ENCODE peak calls at places on chromosomes 2 and 18, in six cellular contexts. Q, D, P, S, E and O are unnamed samples.

GRCh38 chr2:136156411-136156810 is 38.5 kb upstream of the CXCR4 start:
- DNase-seq in D (no peak), E (no peak), S (no peak), Q (no peak), P (no peak), O (no peak)

GRCh38 chr2:206443735-206444527 is 599 bp downstream of the ADAM23 start:
- DNase-seq in P (peak; percentile 77), Q (peak; percentile 30), E (peak; percentile 22), D (peak; percentile 16), S (no peak), O (peak; percentile 32)

GRCh38 chr2:105928563-105928962 is 183.9 kb downstream of the NCK2 start:
- DNase-seq in E (no peak), P (no peak), D (no peak), S (no peak), Q (no peak), O (no peak)

GRCh38 chr2:9232886-9233285 is 26.3 kb downstream of the ASAP2 start:
- DNase-seq in Q (no peak), P (peak; percentile 18), D (no peak), E (peak; percentile 41), S (no peak), O (no peak)

GRCh38 chr2:197993830-197994229 is 189.4 kb downstream of the PLCL1 start:
- DNase-seq in E (peak; percentile 17), S (no peak), D (peak; percentile 19), Q (no peak), P (no peak), O (no peak)

GRCh38 chr2:127428057-127428814 is 10.0 kb downstream of the PROC start:
- DNase-seq in E (no peak), S (no peak), P (no peak), D (no peak), Q (no peak), O (no peak)

GRCh38 chr2:71592181-71592711 is 138.9 kb downstream of the DYSF start:
- DNase-seq in S (no peak), D (no peak), P (peak; percentile 72), E (no peak), Q (no peak), O (no peak)

GRCh38 chr2:188788621-188789020 is 185.6 kb upstream of the COL3A1 start:
- DNase-seq in Q (peak; percentile 11), S (no peak), D (peak; percentile 80), E (peak; percentile 93), P (no peak), O (peak; percentile 95)

GRCh38 chr2:217004636-217005035 is 144.8 kb upstream of the TNP1 start:
- DNase-seq in E (no peak), D (no peak), P (no peak), Q (no peak), S (no peak), O (no peak)

GRCh38 chr2:128388414-128389032 is 69.9 kb upstream of the HS6ST1 start:
- DNase-seq in Q (no peak), E (peak; percentile 16), P (peak; percentile 49), S (no peak), D (peak; percentile 64), O (no peak)

GRCh38 chr2:85414761-85415498 is 3.6 kb upstream of the SH2D6 start:
- DNase-seq in P (no peak), E (no peak), D (no peak), S (no peak), Q (no peak), O (no peak)

GRCh38 chr2:47227532-47228166 is 72.5 kb upstream of the STPG4 start:
- DNase-seq in S (no peak), Q (no peak), D (no peak), P (no peak), E (no peak), O (no peak)

DNA sequence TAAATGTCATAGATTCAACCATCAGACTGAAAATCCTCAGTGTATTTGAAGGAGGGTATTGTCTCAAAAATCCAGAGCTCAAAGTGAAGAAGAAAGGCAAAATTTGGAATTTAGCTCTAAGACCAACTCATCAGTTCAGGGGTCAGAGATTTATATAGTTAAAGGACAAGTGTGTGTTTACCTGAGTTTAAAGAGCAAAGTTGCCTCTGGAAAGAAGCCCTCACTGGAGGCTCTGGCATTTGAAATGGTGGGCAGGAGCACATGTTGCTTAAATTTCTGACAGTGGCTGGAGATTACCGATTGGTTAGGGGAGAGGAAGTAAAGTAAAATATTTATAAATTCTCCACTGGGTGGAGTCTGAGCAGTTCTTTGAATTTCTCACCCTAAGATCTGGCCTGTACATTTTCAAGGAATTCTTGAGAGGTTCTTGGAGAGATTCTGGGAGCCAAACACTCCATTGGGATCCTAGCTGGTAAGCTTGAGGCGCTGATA is at the start of gene KYNU:
- DNase-seq in E (peak; percentile 33), S (no peak), Q (peak; percentile 23), P (no peak), D (peak; percentile 55), O (peak; percentile 26)
- TF ChIP-seq CTCF in E (no peak), S (no peak), Q (peak; percentile 35), P (no peak), D (no peak), O (no peak)

GRCh38 chr2:240732911-240733622 is 41.4 kb downstream of the AQP12A start:
- DNase-seq in D (no peak), P (no peak), Q (no peak), E (no peak), S (no peak), O (no peak)
- TF ChIP-seq CTCF in D (no peak), P (no peak), Q (no peak), E (no peak), S (no peak), O (no peak)

GRCh38 chr2:27408601-27409320 is 630 bp downstream of the PPM1G start:
- DNase-seq in Q (no peak), S (no peak), E (no peak), D (peak; percentile 23), P (no peak), O (no peak)

GRCh38 chr2:27412419-27413152 is 3.2 kb upstream of the PPM1G start:
- DNase-seq in P (no peak), S (no peak), Q (no peak), E (no peak), D (no peak), O (no peak)

GRCh38 chr2:27409321-27410073 is at the start of gene PPM1G:
- DNase-seq in E (peak; percentile 88), Q (peak; percentile 98), P (peak; percentile 98), D (peak; percentile 97), S (peak; percentile 98), O (peak; percentile 92)

DNA sequence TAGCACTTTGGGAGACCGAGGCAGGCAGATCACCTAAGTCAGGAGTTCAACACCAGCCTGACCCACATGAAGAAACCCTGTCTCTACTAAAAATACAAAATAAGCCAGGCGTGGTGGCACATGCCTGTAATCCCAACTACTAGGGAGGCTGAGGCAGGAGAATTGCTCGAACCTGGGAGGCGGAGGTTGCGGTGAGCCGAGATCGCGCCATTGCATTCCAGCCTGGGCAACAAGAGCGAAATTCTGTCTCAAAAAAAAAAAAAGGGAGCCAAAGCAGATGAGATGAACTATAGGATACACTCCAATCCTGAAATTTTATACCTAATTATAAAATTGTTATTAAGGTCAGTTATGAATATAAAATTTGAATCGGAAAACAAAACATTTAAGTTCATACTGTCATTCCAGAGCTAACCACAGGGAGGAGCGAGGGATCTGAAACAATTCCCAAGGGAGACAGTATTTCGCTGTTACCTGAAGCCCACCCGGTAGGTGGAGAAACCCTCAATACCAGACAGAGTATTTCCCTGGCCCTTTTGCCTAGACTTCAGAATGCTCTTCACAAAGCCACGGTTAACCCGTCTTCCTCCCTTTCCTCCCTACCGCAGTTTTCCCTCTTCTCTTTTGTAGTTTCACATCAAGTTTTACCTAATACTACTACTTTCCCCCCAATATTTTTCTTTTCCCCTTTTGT is 1.4 kb downstream of the PPM1G start:
- DNase-seq in P (peak; percentile 80), Q (peak; percentile 58), S (no peak), E (peak; percentile 73), D (peak; percentile 68), O (peak; percentile 74)
- TF ChIP-seq CTCF in P (peak; percentile 83), Q (peak; percentile 72), S (peak; percentile 24), E (peak; percentile 70), D (peak; percentile 77), O (peak; percentile 68)

GRCh38 chr2:238337846-238338245 is 17.5 kb downstream of the TRAF3IP1 start:
- DNase-seq in E (no peak), Q (no peak), S (no peak), D (no peak), P (no peak), O (no peak)

GRCh38 chr2:238341536-238341935 is 21.2 kb downstream of the TRAF3IP1 start:
- DNase-seq in S (no peak), E (no peak), D (no peak), Q (no peak), P (no peak), O (no peak)

GRCh38 chr2:238338710-238339394 is 18.5 kb downstream of the TRAF3IP1 start:
- DNase-seq in D (no peak), E (no peak), S (no peak), Q (no peak), P (peak; percentile 72), O (no peak)

GRCh38 chr2:238339395-238339780 is 19.1 kb downstream of the TRAF3IP1 start:
- DNase-seq in D (peak; percentile 76), P (no peak), Q (peak; percentile 9), S (no peak), E (no peak), O (no peak)

DNA sequence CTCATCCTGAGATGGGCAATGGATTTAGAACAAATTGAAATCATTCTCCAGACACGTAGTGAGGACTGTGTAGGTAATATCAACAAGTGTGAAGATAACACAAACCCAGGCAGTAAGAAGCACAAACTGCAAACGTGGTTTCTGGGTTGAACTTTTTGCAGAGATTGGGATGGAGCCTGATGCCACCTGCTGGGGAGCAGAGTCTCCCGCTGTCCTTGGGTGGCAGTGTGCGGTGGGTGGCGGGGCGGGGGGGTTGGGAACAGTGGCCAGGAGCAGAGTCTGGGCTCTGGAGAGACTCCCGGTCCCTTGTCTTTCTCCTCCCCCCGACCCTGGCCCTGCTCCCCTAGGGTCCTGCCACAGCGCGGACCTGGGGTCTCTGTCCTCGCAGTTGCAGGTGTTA is 19.5 kb downstream of the TRAF3IP1 start:
- DNase-seq in D (peak; percentile 34), E (no peak), S (no peak), P (no peak), Q (peak; percentile 24), O (no peak)
- TF ChIP-seq CTCF in D (peak; percentile 46), E (no peak), S (no peak), P (peak; percentile 11), Q (no peak), O (no peak)

GRCh38 chr18:43420950-43421349 is 143.7 kb upstream of the SYT4 start:
- DNase-seq in E (no peak), S (no peak), P (no peak), D (no peak), Q (no peak), O (no peak)
- TF ChIP-seq CTCF in E (no peak), S (no peak), P (peak; percentile 84), D (no peak), Q (peak; percentile 24), O (peak; percentile 13)

DNA sequence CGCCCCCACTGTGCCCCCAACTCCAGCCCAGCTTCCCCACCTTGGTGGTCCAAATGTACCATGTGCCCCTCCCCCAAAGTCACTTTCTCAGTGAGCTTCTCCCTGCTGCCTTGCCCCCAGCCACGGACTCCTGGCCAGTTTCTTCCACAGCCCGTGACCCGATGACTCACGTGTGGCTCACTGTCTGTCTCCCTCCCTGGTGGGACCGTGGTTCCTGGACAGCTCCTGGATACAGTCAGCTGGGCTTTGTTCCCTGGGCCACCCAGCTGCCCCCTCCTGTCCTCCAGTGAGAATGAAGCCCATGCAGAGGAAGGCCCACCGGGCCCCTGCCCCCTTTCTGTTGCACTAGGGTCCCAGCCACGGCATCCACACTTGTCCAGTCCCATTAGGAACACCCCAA is 45.0 kb upstream of the CTDP1 start:
- DNase-seq in Q (no peak), P (no peak), E (no peak), D (no peak), S (peak; percentile 35), O (no peak)
- TF ChIP-seq CTCF in Q (no peak), P (no peak), E (no peak), D (no peak), S (no peak), O (no peak)